ENCODE peak calls at places on chromosomes 6 and 20, in four cellular contexts. P, N, K and J are unnamed samples.

GRCh38 chr6:3222506-3223038 is 4.9 kb downstream of the TUBB2B start:
- DNase-seq in P (no peak), N (no peak), K (no peak), J (no peak)

GRCh38 chr6:5671162-5671561 is 335.6 kb downstream of the NRN1 start:
- DNase-seq in P (no peak), N (peak; percentile 56), K (peak; percentile 69), J (peak; percentile 32)

GRCh38 chr6:139882977-139883728 is 508.7 kb upstream of the CITED2 start:
- DNase-seq in P (no peak), N (peak; percentile 40), K (peak; percentile 48), J (no peak)

GRCh38 chr6:106325336-106326178 is at the start of gene ATG5:
- DNase-seq in P (peak; percentile 100), N (peak; percentile 99), K (peak; percentile 99), J (peak; percentile 99)

GRCh38 chr6:21625642-21626041 is 32.1 kb downstream of the SOX4 start:
- DNase-seq in P (no peak), N (no peak), K (no peak), J (no peak)

GRCh38 chr6:31575335-31575901 is at the start of gene TNF:
- DNase-seq in P (no peak), N (no peak), K (no peak), J (peak; percentile 45)

GRCh38 chr6:48959401-48960060 is 503.5 kb downstream of the MMUT start:
- DNase-seq in P (no peak), N (no peak), K (no peak), J (no peak)

GRCh38 chr6:1608976-1609661 is 596 bp upstream of the FOXC1 start:
- DNase-seq in P (no peak), N (no peak), K (peak; percentile 50), J (peak; percentile 22)

GRCh38 chr6:122669868-122670267 is 59.7 kb downstream of the PKIB start:
- DNase-seq in P (no peak), N (no peak), K (no peak), J (peak; percentile 56)

GRCh38 chr6:106511274-106512047 is 117.8 kb downstream of the RTN4IP1 start:
- DNase-seq in P (peak; percentile 62), N (peak; percentile 34), K (peak; percentile 83), J (peak; percentile 74)

GRCh38 chr6:80382796-80383195 is 276.3 kb downstream of the BCKDHB start:
- DNase-seq in P (no peak), N (peak; percentile 54), K (no peak), J (no peak)

GRCh38 chr6:13953061-13953705 is 28.4 kb downstream of the RNF182 start:
- DNase-seq in P (no peak), N (peak; percentile 2), K (peak; percentile 56), J (peak; percentile 66)

GRCh38 chr6:163751032-163751525 is 336.6 kb downstream of the QKI start:
- DNase-seq in P (no peak), N (no peak), K (no peak), J (peak; percentile 12)

GRCh38 chr20:48770700-48771099 is 57.1 kb downstream of the PREX1 start:
- DNase-seq in P (no peak), N (no peak), K (peak; percentile 11), J (no peak)

GRCh38 chr20:48766205-48766604 is 61.6 kb downstream of the PREX1 start:
- DNase-seq in P (no peak), N (no peak), K (peak; percentile 18), J (no peak)

GRCh38 chr20:48765359-48765758 is 62.4 kb downstream of the PREX1 start:
- DNase-seq in P (no peak), N (no peak), K (no peak), J (no peak)

GRCh38 chr20:48769111-48769879 is 58.5 kb downstream of the PREX1 start:
- DNase-seq in P (no peak), N (no peak), K (no peak), J (no peak)

GRCh38 chr20:48767269-48767960 is 60.4 kb downstream of the PREX1 start:
- DNase-seq in P (no peak), N (no peak), K (no peak), J (no peak)
- TF ChIP-seq EZH2 in P (no peak), N (no peak), K (no peak), J (no peak)

GRCh38 chr6:36387440-36388303 is at the start of gene ETV7:
- DNase-seq in P (peak; percentile 59), N (peak; percentile 8), K (peak; percentile 70), J (peak; percentile 35)

GRCh38 chr6:36383608-36384007 is 3.9 kb downstream of the ETV7 start:
- DNase-seq in P (no peak), N (no peak), K (no peak), J (no peak)

GRCh38 chr6:36389353-36389752 is 1.9 kb upstream of the ETV7 start:
- DNase-seq in P (no peak), N (no peak), K (no peak), J (no peak)

GRCh38 chr6:36384095-36384494 is 3.4 kb downstream of the ETV7 start:
- DNase-seq in P (no peak), N (no peak), K (no peak), J (no peak)

DNA sequence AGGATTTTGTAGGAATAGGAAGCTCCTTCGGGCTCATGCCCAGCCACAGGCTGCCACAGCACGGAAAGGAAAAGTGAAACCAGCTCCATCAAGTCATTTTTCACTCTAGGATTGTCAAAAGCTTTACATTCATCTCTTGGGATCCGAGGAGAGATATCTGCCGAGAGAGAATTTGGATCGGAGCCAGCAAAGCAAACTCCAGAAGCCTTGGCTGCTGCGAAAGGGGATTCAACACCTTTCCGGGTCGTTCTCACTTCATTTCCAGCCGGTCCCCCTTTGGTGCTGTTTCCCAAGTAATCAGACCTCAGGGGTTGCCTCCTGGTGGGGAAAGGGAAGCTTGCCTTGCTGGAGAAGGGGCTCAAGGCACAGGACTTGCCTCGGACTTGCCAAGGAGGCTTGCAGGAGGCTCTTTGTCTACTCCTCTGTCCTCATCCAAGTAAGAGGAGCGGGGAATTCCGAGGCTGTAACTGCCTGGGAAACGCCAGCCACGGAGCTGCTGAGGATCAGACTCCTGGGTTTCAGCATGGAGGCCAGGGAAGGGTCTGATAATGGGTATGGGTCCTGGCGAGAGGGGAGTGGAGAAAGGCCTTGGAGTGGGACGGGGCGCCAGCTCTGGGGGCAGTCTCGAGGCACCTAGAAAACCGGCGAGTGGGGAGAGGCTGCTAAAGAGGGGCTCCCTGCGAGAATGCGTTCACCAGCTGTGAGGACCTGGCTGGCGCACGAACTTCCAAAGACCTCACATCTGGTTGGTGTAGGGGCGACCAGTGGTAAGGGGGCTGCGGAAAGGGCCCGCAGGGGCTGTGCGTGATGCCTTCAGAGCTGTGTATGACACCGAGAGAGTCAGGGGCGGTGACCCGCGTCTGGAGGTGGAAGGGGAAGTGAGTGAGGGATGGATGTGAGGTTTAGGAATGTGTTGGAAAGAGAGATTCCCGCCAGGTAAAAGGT is 702 bp downstream of the ETV7 start:
- DNase-seq in P (peak; percentile 65), N (peak; percentile 57), K (peak; percentile 72), J (peak; percentile 68)
- TF ChIP-seq EZH2 in P (no peak), N (no peak), K (no peak), J (no peak)

DNA sequence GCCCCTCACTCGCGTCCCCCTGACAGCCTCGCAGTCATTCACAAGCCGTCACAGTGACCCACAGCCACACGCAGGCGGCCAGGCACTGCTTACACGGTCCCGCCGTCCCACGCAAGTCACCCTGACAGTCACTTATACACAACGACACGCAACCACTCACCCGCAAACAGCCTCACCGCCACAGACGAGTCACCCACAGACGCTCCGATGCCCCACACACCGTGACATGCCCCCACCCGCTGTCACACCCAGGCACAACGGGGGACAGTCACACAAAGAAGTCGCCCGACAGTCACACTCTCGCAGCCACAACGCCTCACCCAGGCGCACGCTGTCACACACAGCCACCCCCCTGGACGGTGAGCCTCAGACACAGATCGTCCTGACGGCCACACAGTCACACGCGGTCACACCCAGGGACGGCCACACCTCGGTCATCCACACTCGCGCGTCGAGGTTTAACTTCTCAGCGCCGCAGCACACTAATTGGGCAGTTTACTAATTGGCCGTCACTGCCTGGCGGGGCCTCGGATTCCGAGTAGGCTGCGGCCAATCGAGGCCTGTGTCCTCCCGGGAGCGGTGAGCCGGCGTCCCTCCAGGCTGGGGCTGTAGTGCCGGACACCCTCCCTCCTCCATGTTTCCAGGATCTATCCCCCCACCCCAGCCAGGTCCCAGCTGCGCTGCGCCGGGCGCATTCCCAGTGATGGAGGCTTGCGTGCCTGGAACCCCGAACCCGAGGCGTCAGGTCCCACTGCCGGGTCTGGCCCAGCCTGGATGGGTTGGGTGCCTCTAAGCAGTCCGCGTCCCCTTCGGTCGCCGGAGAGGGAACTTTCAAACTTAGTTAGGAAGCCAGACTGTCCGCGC is 789 bp downstream of the TOX2 start:
- DNase-seq in P (peak; percentile 78), N (peak; percentile 29), K (peak; percentile 63), J (no peak)
- TF ChIP-seq EZH2 in P (peak; percentile 86), N (no peak), K (peak; percentile 10), J (peak; percentile 99)

GRCh38 chr20:62973033-62973745 is 20.7 kb downstream of the SLC17A9 start:
- DNase-seq in P (no peak), N (no peak), K (no peak), J (no peak)
- TF ChIP-seq EZH2 in P (peak; percentile 15), N (peak; percentile 63), K (peak; percentile 12), J (no peak)

GRCh38 chr6:137492771-137493217 is 1.4 kb downstream of the OLIG3 start:
- DNase-seq in P (no peak), N (no peak), K (no peak), J (no peak)
- TF ChIP-seq EZH2 in P (no peak), N (peak; percentile 74), K (peak; percentile 88), J (peak; percentile 35)

DNA sequence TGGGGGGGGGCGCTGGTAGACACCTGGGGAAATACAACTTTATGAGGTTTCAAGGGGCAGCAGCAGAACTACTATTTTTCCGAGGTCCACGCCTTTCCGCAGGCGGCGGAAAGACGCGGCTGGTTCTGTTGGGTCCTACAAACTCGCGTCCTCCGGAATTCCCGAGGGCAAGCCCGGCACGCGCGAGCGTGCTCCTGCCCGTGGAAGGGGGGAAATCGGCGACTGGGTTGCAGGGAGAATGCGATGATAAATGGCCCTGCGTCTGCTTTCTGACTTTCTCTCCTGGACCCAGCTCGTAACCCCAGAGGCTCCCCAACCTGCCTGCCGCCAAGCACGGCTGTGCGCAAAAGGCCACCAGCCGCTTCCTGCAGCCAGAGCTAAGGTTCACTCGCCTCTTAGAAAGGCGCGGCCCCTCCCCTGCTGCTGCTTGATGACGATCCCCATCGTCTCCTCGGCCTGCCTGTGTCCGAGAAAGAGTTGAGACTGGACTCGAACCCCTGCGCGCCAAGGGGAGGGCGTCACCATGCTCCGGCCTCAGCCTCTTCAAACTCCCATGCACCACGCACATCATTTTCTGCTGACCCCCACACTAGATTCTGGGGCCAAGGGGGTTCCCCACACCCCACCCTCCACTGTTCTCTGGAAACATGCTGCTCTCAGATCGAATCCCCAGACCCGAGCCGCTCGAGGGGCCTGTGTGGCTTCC is 6.7 kb downstream of the FOXA2 start:
- DNase-seq in P (peak; percentile 66), N (no peak), K (no peak), J (no peak)
- TF ChIP-seq EZH2 in P (peak; percentile 89), N (peak; percentile 80), K (peak; percentile 18), J (peak; percentile 88)

DNA sequence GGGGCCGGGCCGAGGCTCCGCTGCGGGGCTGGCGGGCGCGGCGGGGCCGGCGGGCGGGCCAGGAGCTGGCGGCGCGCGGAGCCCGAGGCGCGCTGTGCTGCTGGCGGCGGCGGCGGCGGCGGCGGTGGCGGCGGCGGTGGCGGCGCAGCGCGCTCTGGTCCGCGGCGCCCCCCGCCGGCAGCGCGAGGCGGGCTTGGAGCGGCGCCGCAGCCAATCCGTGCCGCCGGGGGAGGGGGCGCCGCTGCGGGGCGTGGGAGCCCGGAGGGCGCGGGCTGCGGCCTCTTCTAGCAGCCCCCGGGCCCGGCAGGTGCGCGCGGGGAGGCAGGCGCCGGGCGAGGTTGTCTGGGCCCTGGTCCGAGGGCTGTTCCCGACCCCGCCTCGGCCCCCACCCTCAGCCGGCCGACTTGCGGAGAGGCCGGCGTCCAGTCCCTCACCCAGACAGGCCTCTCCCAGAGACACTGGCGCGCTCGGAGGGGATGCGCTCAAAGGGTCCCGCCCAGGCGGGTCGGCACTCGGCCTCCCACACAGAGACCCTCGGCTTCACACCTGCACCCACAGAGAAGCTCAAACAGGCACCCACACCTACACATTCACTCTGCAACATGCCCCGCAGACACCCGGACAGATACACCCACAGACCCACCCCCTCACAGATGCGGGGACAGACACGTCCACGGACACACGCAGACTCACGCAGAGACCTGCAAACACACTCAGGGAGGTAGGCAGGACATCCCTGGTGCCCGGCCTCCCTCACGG is at the start of gene RIMS4:
- DNase-seq in P (peak; percentile 66), N (no peak), K (peak; percentile 37), J (no peak)
- TF ChIP-seq EZH2 in P (no peak), N (peak; percentile 80), K (peak; percentile 92), J (no peak)